ENCODE peak calls at places on chromosomes 13 and 19, in ten cellular contexts. One of them, this sample, is unnamed.

GRCh38 chr19:5536337-5536894 is 31.3 kb downstream of the TINCR start:
- DNase-seq in MM.1S: no peak
- DNase-seq in small intestine: no peak
- DNase-seq in dorsolateral prefrontal cortex: peak; percentile 33
- DNase-seq in HCT116: peak; percentile 51
- DNase-seq in pancreas: peak; percentile 37
- DNase-seq in colonic mucosa: no peak
- DNase-seq in spleen: no peak
- DNase-seq in adrenal gland: peak; percentile 63
- DNase-seq in effector memory CD4-positive, alpha-beta T cell: no peak
- DNase-seq in this sample: peak; percentile 74

GRCh38 chr19:41718761-41719160 is 10.3 kb downstream of the CEACAM5 start:
- DNase-seq in adrenal gland: no peak
- DNase-seq in spleen: no peak
- DNase-seq in pancreas: no peak
- DNase-seq in colonic mucosa: no peak
- DNase-seq in MM.1S: no peak
- DNase-seq in dorsolateral prefrontal cortex: no peak
- DNase-seq in HCT116: no peak
- DNase-seq in effector memory CD4-positive, alpha-beta T cell: no peak
- DNase-seq in small intestine: no peak
- DNase-seq in this sample: no peak

GRCh38 chr13:111483621-111483987 is 163.2 kb downstream of the TEX29 start:
- DNase-seq in small intestine: no peak
- DNase-seq in HCT116: no peak
- DNase-seq in MM.1S: no peak
- DNase-seq in pancreas: no peak
- DNase-seq in dorsolateral prefrontal cortex: no peak
- DNase-seq in colonic mucosa: no peak
- DNase-seq in spleen: no peak
- DNase-seq in effector memory CD4-positive, alpha-beta T cell: no peak
- DNase-seq in adrenal gland: no peak
- DNase-seq in this sample: no peak

GRCh38 chr13:21124853-21125252 is 51.5 kb downstream of the SKA3 start:
- DNase-seq in pancreas: no peak
- DNase-seq in colonic mucosa: no peak
- DNase-seq in dorsolateral prefrontal cortex: no peak
- DNase-seq in MM.1S: no peak
- DNase-seq in adrenal gland: peak; percentile 25
- DNase-seq in small intestine: no peak
- DNase-seq in spleen: no peak
- DNase-seq in effector memory CD4-positive, alpha-beta T cell: no peak
- DNase-seq in HCT116: no peak
- DNase-seq in this sample: no peak

GRCh38 chr19:43784981-43785808 is 4.4 kb upstream of the KCNN4 start:
- DNase-seq in spleen: peak; percentile 84
- DNase-seq in colonic mucosa: peak; percentile 79
- DNase-seq in adrenal gland: peak; percentile 68
- DNase-seq in small intestine: peak; percentile 78
- DNase-seq in MM.1S: peak; percentile 79
- DNase-seq in effector memory CD4-positive, alpha-beta T cell: peak; percentile 28
- DNase-seq in HCT116: peak; percentile 79
- DNase-seq in dorsolateral prefrontal cortex: no peak
- DNase-seq in pancreas: peak; percentile 36
- DNase-seq in this sample: no peak

GRCh38 chr19:7199613-7200533 is 94.3 kb downstream of the INSR start:
- DNase-seq in spleen: no peak
- DNase-seq in small intestine: peak; percentile 99
- DNase-seq in adrenal gland: no peak
- DNase-seq in pancreas: peak; percentile 63
- DNase-seq in colonic mucosa: peak; percentile 77
- DNase-seq in MM.1S: no peak
- DNase-seq in dorsolateral prefrontal cortex: no peak
- DNase-seq in HCT116: peak; percentile 50
- DNase-seq in effector memory CD4-positive, alpha-beta T cell: no peak
- DNase-seq in this sample: no peak

GRCh38 chr13:80256352-80256932 is 84.5 kb downstream of the SPRY2 start:
- DNase-seq in adrenal gland: no peak
- DNase-seq in pancreas: no peak
- DNase-seq in effector memory CD4-positive, alpha-beta T cell: no peak
- DNase-seq in MM.1S: no peak
- DNase-seq in HCT116: no peak
- DNase-seq in colonic mucosa: no peak
- DNase-seq in small intestine: no peak
- DNase-seq in spleen: no peak
- DNase-seq in dorsolateral prefrontal cortex: no peak
- DNase-seq in this sample: no peak

GRCh38 chr19:14059093-14059480 is 2.8 kb downstream of the PALM3 start:
- DNase-seq in small intestine: no peak
- DNase-seq in pancreas: no peak
- DNase-seq in colonic mucosa: no peak
- DNase-seq in MM.1S: no peak
- DNase-seq in adrenal gland: no peak
- DNase-seq in HCT116: no peak
- DNase-seq in spleen: no peak
- DNase-seq in dorsolateral prefrontal cortex: no peak
- DNase-seq in effector memory CD4-positive, alpha-beta T cell: no peak
- DNase-seq in this sample: no peak

GRCh38 chr19:13024958-13025653 is 29.8 kb downstream of the NFIX start:
- DNase-seq in small intestine: peak; percentile 54
- DNase-seq in spleen: no peak
- DNase-seq in MM.1S: no peak
- DNase-seq in pancreas: no peak
- DNase-seq in colonic mucosa: peak; percentile 61
- DNase-seq in HCT116: no peak
- DNase-seq in effector memory CD4-positive, alpha-beta T cell: no peak
- DNase-seq in dorsolateral prefrontal cortex: no peak
- DNase-seq in adrenal gland: no peak
- DNase-seq in this sample: no peak

GRCh38 chr19:4066176-4066606 is 508 bp downstream of the ZBTB7A start:
- DNase-seq in effector memory CD4-positive, alpha-beta T cell: no peak
- DNase-seq in spleen: peak; percentile 94
- DNase-seq in HCT116: no peak
- DNase-seq in dorsolateral prefrontal cortex: no peak
- DNase-seq in MM.1S: no peak
- DNase-seq in colonic mucosa: peak; percentile 71
- DNase-seq in small intestine: no peak
- DNase-seq in adrenal gland: no peak
- DNase-seq in pancreas: peak; percentile 74
- DNase-seq in this sample: no peak

GRCh38 chr13:82747948-82748347 is 1134.3 kb downstream of the SLITRK1 start:
- DNase-seq in MM.1S: no peak
- DNase-seq in adrenal gland: no peak
- DNase-seq in effector memory CD4-positive, alpha-beta T cell: no peak
- DNase-seq in dorsolateral prefrontal cortex: no peak
- DNase-seq in HCT116: no peak
- DNase-seq in pancreas: no peak
- DNase-seq in colonic mucosa: no peak
- DNase-seq in small intestine: no peak
- DNase-seq in spleen: no peak
- DNase-seq in this sample: no peak

GRCh38 chr19:56253737-56254136 is 18.8 kb upstream of the EDDM13 start:
- DNase-seq in HCT116: peak; percentile 41
- DNase-seq in MM.1S: peak; percentile 61
- DNase-seq in adrenal gland: no peak
- DNase-seq in pancreas: no peak
- DNase-seq in spleen: no peak
- DNase-seq in colonic mucosa: no peak
- DNase-seq in effector memory CD4-positive, alpha-beta T cell: no peak
- DNase-seq in small intestine: peak; percentile 37
- DNase-seq in dorsolateral prefrontal cortex: no peak
- DNase-seq in this sample: no peak

GRCh38 chr19:58003153-58003828 is 671 bp upstream of the ZNF606 start:
- DNase-seq in effector memory CD4-positive, alpha-beta T cell: no peak
- DNase-seq in pancreas: no peak
- DNase-seq in dorsolateral prefrontal cortex: no peak
- DNase-seq in spleen: peak; percentile 62
- DNase-seq in MM.1S: no peak
- DNase-seq in small intestine: no peak
- DNase-seq in HCT116: no peak
- DNase-seq in adrenal gland: no peak
- DNase-seq in colonic mucosa: no peak
- DNase-seq in this sample: no peak
- H3K27ac ChIP-seq in effector memory CD4-positive, alpha-beta T cell: peak overlapping the region; percentile 81
- H3K27ac ChIP-seq in pancreas: peak overlapping the region; percentile 88
- H3K27ac ChIP-seq in dorsolateral prefrontal cortex: peak overlapping the region; percentile 91
- H3K27ac ChIP-seq in spleen: peak overlapping the region; percentile 98
- H3K27ac ChIP-seq in MM.1S: no peak overlapping the region
- H3K27ac ChIP-seq in small intestine: peak overlapping the region; percentile 97
- H3K27ac ChIP-seq in HCT116: no peak overlapping the region
- H3K27ac ChIP-seq in adrenal gland: peak overlapping the region; percentile 91
- H3K27ac ChIP-seq in colonic mucosa: peak overlapping the region; percentile 80
- H3K27ac ChIP-seq in this sample: peak overlapping the region; percentile 89

GRCh38 chr13:28636677-28637317 is 22.1 kb upstream of the POMP start:
- DNase-seq in dorsolateral prefrontal cortex: no peak
- DNase-seq in pancreas: peak; percentile 27
- DNase-seq in colonic mucosa: peak; percentile 54
- DNase-seq in spleen: no peak
- DNase-seq in adrenal gland: peak; percentile 70
- DNase-seq in small intestine: peak; percentile 69
- DNase-seq in effector memory CD4-positive, alpha-beta T cell: no peak
- DNase-seq in HCT116: peak; percentile 52
- DNase-seq in MM.1S: peak; percentile 45
- DNase-seq in this sample: no peak

GRCh38 chr13:28637714-28638355 is 21.1 kb upstream of the POMP start:
- DNase-seq in small intestine: peak; percentile 16
- DNase-seq in pancreas: no peak
- DNase-seq in adrenal gland: no peak
- DNase-seq in colonic mucosa: no peak
- DNase-seq in dorsolateral prefrontal cortex: no peak
- DNase-seq in spleen: no peak
- DNase-seq in MM.1S: no peak
- DNase-seq in HCT116: no peak
- DNase-seq in effector memory CD4-positive, alpha-beta T cell: no peak
- DNase-seq in this sample: no peak

GRCh38 chr13:28641600-28641926 is 17.4 kb upstream of the POMP start:
- DNase-seq in pancreas: no peak
- DNase-seq in MM.1S: no peak
- DNase-seq in effector memory CD4-positive, alpha-beta T cell: no peak
- DNase-seq in colonic mucosa: no peak
- DNase-seq in adrenal gland: no peak
- DNase-seq in dorsolateral prefrontal cortex: no peak
- DNase-seq in HCT116: no peak
- DNase-seq in spleen: no peak
- DNase-seq in small intestine: no peak
- DNase-seq in this sample: no peak

GRCh38 chr13:28638756-28639155 is 20.2 kb upstream of the POMP start:
- DNase-seq in small intestine: no peak
- DNase-seq in effector memory CD4-positive, alpha-beta T cell: no peak
- DNase-seq in HCT116: no peak
- DNase-seq in pancreas: no peak
- DNase-seq in spleen: no peak
- DNase-seq in adrenal gland: no peak
- DNase-seq in MM.1S: no peak
- DNase-seq in dorsolateral prefrontal cortex: no peak
- DNase-seq in colonic mucosa: no peak
- DNase-seq in this sample: no peak

GRCh38 chr13:28640861-28641599 is 17.9 kb upstream of the POMP start:
- DNase-seq in spleen: no peak
- DNase-seq in HCT116: no peak
- DNase-seq in MM.1S: no peak
- DNase-seq in small intestine: no peak
- DNase-seq in effector memory CD4-positive, alpha-beta T cell: no peak
- DNase-seq in pancreas: no peak
- DNase-seq in adrenal gland: no peak
- DNase-seq in colonic mucosa: no peak
- DNase-seq in dorsolateral prefrontal cortex: no peak
- DNase-seq in this sample: no peak
- H3K27ac ChIP-seq in spleen: no peak overlapping the region
- H3K27ac ChIP-seq in HCT116: no peak overlapping the region
- H3K27ac ChIP-seq in MM.1S: no peak overlapping the region
- H3K27ac ChIP-seq in small intestine: peak overlapping the region; percentile 4
- H3K27ac ChIP-seq in effector memory CD4-positive, alpha-beta T cell: no peak overlapping the region
- H3K27ac ChIP-seq in pancreas: no peak overlapping the region
- H3K27ac ChIP-seq in adrenal gland: peak overlapping the region; percentile 54
- H3K27ac ChIP-seq in colonic mucosa: no peak overlapping the region
- H3K27ac ChIP-seq in dorsolateral prefrontal cortex: no peak overlapping the region
- H3K27ac ChIP-seq in this sample: no peak overlapping the region

DNA sequence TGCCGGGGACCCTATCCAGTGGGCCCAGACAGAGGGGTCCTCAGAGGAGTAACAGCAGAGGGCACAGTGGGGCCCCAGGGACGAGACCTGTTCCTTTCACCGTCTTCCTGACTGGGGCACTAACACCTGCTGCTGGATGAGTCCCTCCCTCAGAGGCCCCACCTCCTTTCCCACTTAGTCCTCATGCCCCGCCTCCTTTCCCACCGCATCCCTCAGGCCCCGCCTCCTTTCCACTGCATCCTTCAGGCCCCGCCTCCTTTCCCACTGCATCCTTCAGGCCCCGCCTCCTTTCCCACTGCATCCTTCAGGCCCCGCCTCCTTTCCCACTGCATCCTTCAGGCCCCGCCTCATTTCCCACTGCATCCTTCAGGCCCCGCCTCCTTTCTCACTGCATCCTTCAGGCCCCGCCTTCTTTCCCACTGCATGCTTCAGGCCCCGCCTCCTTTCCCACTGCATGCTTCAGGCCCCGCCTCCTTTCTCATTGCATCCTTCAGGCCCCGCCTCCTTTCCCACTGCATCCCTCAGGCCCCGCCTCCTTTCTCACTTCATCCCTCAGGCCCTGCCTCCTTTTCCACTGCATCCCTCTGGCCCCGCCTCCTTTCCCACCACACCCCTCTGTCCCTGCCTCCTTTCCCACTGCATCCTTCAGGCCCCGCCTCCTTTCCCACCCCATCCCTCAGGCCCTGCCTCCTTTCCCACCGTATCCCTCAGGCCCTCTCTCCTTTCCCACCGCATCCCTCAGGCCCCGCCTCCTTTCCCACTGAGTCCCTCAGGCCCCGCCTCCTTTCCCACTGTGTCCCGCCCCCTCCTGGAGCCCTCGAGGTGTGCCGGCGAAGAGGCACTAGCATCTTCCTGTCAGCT is 6.7 kb downstream of the SPPL2B start:
- DNase-seq in small intestine: no peak
- DNase-seq in pancreas: no peak
- DNase-seq in MM.1S: no peak
- DNase-seq in spleen: no peak
- DNase-seq in dorsolateral prefrontal cortex: no peak
- DNase-seq in colonic mucosa: no peak
- DNase-seq in adrenal gland: no peak
- DNase-seq in effector memory CD4-positive, alpha-beta T cell: no peak
- DNase-seq in HCT116: no peak
- DNase-seq in this sample: no peak
- H3K27ac ChIP-seq in small intestine: no peak overlapping the region
- H3K27ac ChIP-seq in pancreas: no peak overlapping the region
- H3K27ac ChIP-seq in MM.1S: no peak overlapping the region
- H3K27ac ChIP-seq in spleen: no peak overlapping the region
- H3K27ac ChIP-seq in dorsolateral prefrontal cortex: no peak overlapping the region
- H3K27ac ChIP-seq in colonic mucosa: no peak overlapping the region
- H3K27ac ChIP-seq in adrenal gland: no peak overlapping the region
- H3K27ac ChIP-seq in effector memory CD4-positive, alpha-beta T cell: no peak overlapping the region
- H3K27ac ChIP-seq in HCT116: peak overlapping the region; percentile 35
- H3K27ac ChIP-seq in this sample: no peak overlapping the region

DNA sequence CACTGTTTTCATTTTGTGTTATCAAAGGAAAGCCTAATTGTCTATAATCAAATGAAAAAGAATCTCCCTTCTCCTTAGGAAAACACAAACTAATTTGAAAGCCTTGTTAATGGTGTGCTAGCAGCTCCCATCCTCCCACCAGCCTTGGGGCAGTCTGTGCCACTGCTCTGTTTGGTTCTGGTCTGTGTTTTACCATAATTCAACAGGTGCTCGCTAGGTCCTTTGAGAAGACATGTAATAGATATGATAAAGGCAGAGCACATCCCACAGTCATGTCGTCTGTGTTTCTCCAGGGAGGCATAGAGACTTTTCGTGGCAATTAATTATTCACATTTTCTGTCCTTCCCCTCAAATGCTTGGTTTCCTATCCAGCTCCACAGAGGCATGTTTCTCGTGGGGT is 23.8 kb downstream of the FAM124A start:
- DNase-seq in effector memory CD4-positive, alpha-beta T cell: no peak
- DNase-seq in pancreas: no peak
- DNase-seq in spleen: no peak
- DNase-seq in small intestine: no peak
- DNase-seq in MM.1S: no peak
- DNase-seq in dorsolateral prefrontal cortex: no peak
- DNase-seq in colonic mucosa: no peak
- DNase-seq in adrenal gland: no peak
- DNase-seq in HCT116: no peak
- DNase-seq in this sample: no peak
- H3K27ac ChIP-seq in effector memory CD4-positive, alpha-beta T cell: no peak overlapping the region
- H3K27ac ChIP-seq in pancreas: no peak overlapping the region
- H3K27ac ChIP-seq in spleen: no peak overlapping the region
- H3K27ac ChIP-seq in small intestine: no peak overlapping the region
- H3K27ac ChIP-seq in MM.1S: no peak overlapping the region
- H3K27ac ChIP-seq in dorsolateral prefrontal cortex: peak overlapping the region; percentile 96
- H3K27ac ChIP-seq in colonic mucosa: no peak overlapping the region
- H3K27ac ChIP-seq in adrenal gland: peak overlapping the region; percentile 1
- H3K27ac ChIP-seq in HCT116: no peak overlapping the region
- H3K27ac ChIP-seq in this sample: peak overlapping the region; percentile 93

This sample was measured in substantia nigra.